ENCODE peak calls at places on chromosomes 7 and 10, in ten cellular contexts. Y is Caco-2, Z is HFF-Myc, B is body of pancreas, W is GM12878, L is colonic mucosa, D is lower leg skin, J is cardiac fibroblast, M is right atrium auricular region, F is thyroid gland. C is an unnamed sample.

GRCh38 chr7:109126404-109127050 is 556.9 kb downstream of the DNAJB9 start:
- DNase-seq in Y (no peak), Z (no peak), B (no peak), W (no peak), L (no peak), D (no peak), J (peak), M (no peak), F (no peak), C (no peak)

GRCh38 chr10:119701861-119702260 is 24.0 kb upstream of the INPP5F start:
- DNase-seq in Y (no peak), Z (no peak), B (no peak), W (no peak), L (no peak), D (no peak), J (peak), M (no peak), F (no peak), C (no peak)

GRCh38 chr7:126569402-126569801 is 683.3 kb downstream of the GRM8 start:
- DNase-seq in Y (no peak), Z (no peak), B (no peak), W (peak), L (no peak), D (no peak), J (no peak), M (no peak), F (no peak), C (no peak)

GRCh38 chr10:123427386-123427785 is 238.8 kb upstream of the GPR26 start:
- DNase-seq in Y (no peak), Z (no peak), B (peak), W (no peak), L (no peak), D (no peak), J (no peak), M (no peak), F (no peak), C (no peak)

GRCh38 chr7:93140582-93141191 is 7.5 kb downstream of the SAMD9L start:
- DNase-seq in Y (no peak), Z (no peak), B (no peak), W (no peak), L (no peak), D (no peak), J (no peak), M (no peak), F (no peak), C (no peak)

GRCh38 chr10:63467833-63468232 is 2.1 kb upstream of the JMJD1C start:
- DNase-seq in Y (no peak), Z (no peak), B (no peak), W (no peak), L (no peak), D (no peak), J (peak), M (no peak), F (no peak), C (no peak)

GRCh38 chr7:36999851-37000480 is 275.7 kb upstream of the AOAH start:
- DNase-seq in Y (no peak), Z (no peak), B (peak), W (no peak), L (no peak), D (no peak), J (peak), M (no peak), F (no peak), C (no peak)

GRCh38 chr10:88092975-88093374 is 229.6 kb downstream of the PTEN start:
- DNase-seq in Y (no peak), Z (no peak), B (no peak), W (no peak), L (no peak), D (no peak), J (no peak), M (no peak), F (peak), C (no peak)

GRCh38 chr10:93894516-93895378 is 969 bp downstream of the SLC35G1 start:
- DNase-seq in Y (no peak), Z (no peak), B (no peak), W (no peak), L (no peak), D (no peak), J (peak), M (no peak), F (no peak), C (no peak)

GRCh38 chr10:21173964-21174669 is 277.0 kb upstream of the NEBL start:
- DNase-seq in Y (peak), Z (no peak), B (peak), W (no peak), L (peak), D (peak), J (peak), M (no peak), F (peak), C (no peak)

GRCh38 chr7:50627824-50628361 is 62.7 kb upstream of the DDC start:
- DNase-seq in Y (no peak), Z (no peak), B (no peak), W (no peak), L (no peak), D (no peak), J (no peak), M (no peak), F (no peak), C (no peak)

GRCh38 chr7:3760696-3761095 is 459.6 kb downstream of the SDK1 start:
- DNase-seq in Y (no peak), Z (no peak), B (no peak), W (no peak), L (no peak), D (no peak), J (peak), M (no peak), F (no peak), C (no peak)

GRCh38 chr10:89086801-89087513 is 96.4 kb downstream of the FAS start:
- DNase-seq in Y (no peak), Z (peak), B (peak), W (no peak), L (no peak), D (peak), J (peak), M (peak), F (peak), C (peak)

GRCh38 chr10:23364378-23364777 is 19.8 kb upstream of the C10orf67 start:
- DNase-seq in Y (no peak), Z (no peak), B (no peak), W (no peak), L (no peak), D (no peak), J (no peak), M (no peak), F (peak), C (no peak)

GRCh38 chr10:4281207-4281825 is 496.3 kb upstream of the KLF6 start:
- DNase-seq in Y (no peak), Z (no peak), B (no peak), W (no peak), L (peak), D (no peak), J (no peak), M (no peak), F (no peak), C (no peak)

GRCh38 chr10:103982639-103983038 is 15.7 kb downstream of the SLK start:
- DNase-seq in Y (peak), Z (no peak), B (no peak), W (no peak), L (peak), D (no peak), J (no peak), M (no peak), F (no peak), C (no peak)

GRCh38 chr10:75108684-75109458 is 2.6 kb upstream of the SAMD8 start:
- DNase-seq in Y (peak), Z (no peak), B (peak), W (no peak), L (no peak), D (no peak), J (peak), M (peak), F (peak), C (no peak)

GRCh38 chr10:124689911-124690498 is 54.2 kb downstream of the FAM53B start:
- DNase-seq in Y (no peak), Z (no peak), B (no peak), W (no peak), L (no peak), D (no peak), J (no peak), M (no peak), F (no peak), C (no peak)

GRCh38 chr10:131804551-131805295 is 96.1 kb upstream of the PPP2R2D start:
- DNase-seq in Y (no peak), Z (no peak), B (no peak), W (no peak), L (peak), D (no peak), J (no peak), M (no peak), F (no peak), C (no peak)

GRCh38 chr10:62763155-62763554 is 41.4 kb upstream of the ADO start:
- DNase-seq in Y (no peak), Z (no peak), B (no peak), W (no peak), L (no peak), D (no peak), J (peak), M (no peak), F (peak), C (no peak)

GRCh38 chr7:136061433-136061832 is 84.3 kb upstream of the MTPN start:
- DNase-seq in Y (no peak), Z (no peak), B (no peak), W (no peak), L (no peak), D (no peak), J (no peak), M (no peak), F (no peak), C (no peak)

GRCh38 chr10:91604462-91604935 is 28.4 kb downstream of the PPP1R3C start:
- DNase-seq in Y (no peak), Z (no peak), B (no peak), W (no peak), L (no peak), D (no peak), J (no peak), M (no peak), F (no peak), C (no peak)

DNA sequence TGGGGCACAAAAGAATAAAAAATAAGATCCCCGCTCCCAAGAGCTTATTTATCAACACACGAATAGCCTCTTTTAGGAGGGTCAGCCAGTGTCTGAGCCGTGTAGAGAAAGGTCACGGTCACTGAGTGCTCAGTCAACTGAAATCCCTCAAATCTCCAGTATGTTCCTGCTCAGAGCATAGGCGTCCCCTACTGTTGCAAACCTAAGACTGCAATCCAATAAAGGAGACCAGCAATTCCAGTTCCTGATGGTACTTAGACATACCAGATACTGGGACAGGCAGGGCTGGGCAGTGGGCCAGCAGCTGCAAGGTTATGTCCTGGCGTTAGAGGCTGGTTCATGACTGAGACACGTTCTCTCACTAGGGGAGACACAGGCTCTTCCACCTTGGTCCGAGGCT is 93.6 kb downstream of the CACNB2 start:
- DNase-seq in Y (no peak), Z (no peak), B (peak), W (no peak), L (no peak), D (no peak), J (no peak), M (no peak), F (peak), C (no peak)
- TF ChIP-seq CTCF in Y (no peak), Z (no peak), B (no peak), W (peak), L (peak), D (no peak), J (peak), M (peak), F (peak), C (no peak)

DNA sequence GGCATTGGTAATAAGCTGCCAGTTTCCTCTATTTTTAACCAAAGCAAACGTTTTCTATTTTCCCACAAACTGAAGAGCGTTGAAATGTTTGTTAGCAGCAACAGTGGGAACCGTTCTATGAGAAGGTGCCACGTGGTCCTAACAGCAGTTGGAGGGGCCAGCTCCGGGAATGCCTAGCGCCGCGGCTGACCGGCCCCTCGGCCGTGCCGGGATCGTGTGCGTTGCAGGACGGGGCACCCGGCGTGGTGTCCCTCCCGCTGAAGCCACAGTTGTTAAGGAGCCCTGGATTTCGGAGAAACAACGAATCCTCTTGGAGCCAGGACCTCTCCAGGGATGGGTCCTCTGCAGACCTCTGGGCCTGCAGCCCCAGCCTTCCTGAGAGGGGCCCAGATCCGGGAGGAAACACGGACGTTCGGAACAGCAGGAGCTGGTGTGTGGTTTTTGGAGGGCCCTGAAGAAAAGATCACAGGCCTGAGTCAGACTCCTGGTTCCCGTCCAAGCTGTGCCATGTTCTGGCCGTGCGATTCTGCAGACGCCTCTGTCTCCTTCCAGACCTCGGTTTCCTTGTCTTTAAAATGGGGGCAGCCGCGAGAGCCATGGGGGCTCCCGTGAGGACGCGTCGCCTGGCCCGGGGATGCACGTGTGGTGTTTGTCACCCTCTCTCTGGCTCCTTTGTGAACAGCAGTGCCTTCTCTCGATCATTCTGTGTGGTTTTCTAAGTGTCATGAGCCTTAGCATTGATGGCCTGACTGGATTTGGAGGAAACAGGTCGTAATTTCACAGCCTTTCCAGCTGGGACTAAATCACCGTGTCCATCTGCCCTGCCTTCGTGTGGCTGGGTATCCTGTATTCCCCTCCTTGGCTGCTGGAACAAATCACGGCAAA is 40.4 kb downstream of the FAM20C start:
- DNase-seq in Y (no peak), Z (peak), B (no peak), W (no peak), L (no peak), D (no peak), J (peak), M (no peak), F (peak), C (no peak)
- H3K4me3 ChIP-seq in Y (no peak), Z (no peak), B (no peak), W (no peak), L (no peak), D (no peak), J (no peak), M (no peak), F (no peak), C (peak)

GRCh38 chr7:71491331-71491730 is 359.4 kb downstream of the GALNT17 start:
- DNase-seq in Y (no peak), Z (no peak), B (no peak), W (no peak), L (no peak), D (no peak), J (no peak), M (no peak), F (no peak), C (no peak)
- TF ChIP-seq CTCF in Y (no peak), Z (no peak), B (no peak), W (no peak), L (no peak), D (no peak), J (no peak), M (no peak), F (no peak), C (no peak)

GRCh38 chr10:86400705-86401587 is 34.4 kb upstream of the GRID1 start:
- DNase-seq in Y (no peak), Z (no peak), B (peak), W (no peak), L (peak), D (no peak), J (peak), M (peak), F (peak), C (peak)

GRCh38 chr10:86402283-86402931 is 35.8 kb upstream of the GRID1 start:
- DNase-seq in Y (no peak), Z (no peak), B (no peak), W (no peak), L (no peak), D (no peak), J (peak), M (no peak), F (peak), C (no peak)

GRCh38 chr10:86399879-86400704 is 33.5 kb upstream of the GRID1 start:
- DNase-seq in Y (peak), Z (peak), B (peak), W (peak), L (peak), D (peak), J (peak), M (peak), F (peak), C (peak)

GRCh38 chr10:86403183-86403797 is 36.7 kb upstream of the GRID1 start:
- DNase-seq in Y (no peak), Z (no peak), B (peak), W (no peak), L (no peak), D (no peak), J (no peak), M (no peak), F (peak), C (no peak)

GRCh38 chr10:86401588-86402282 is 35.1 kb upstream of the GRID1 start:
- DNase-seq in Y (no peak), Z (no peak), B (peak), W (no peak), L (no peak), D (no peak), J (no peak), M (no peak), F (peak), C (no peak)
- H3K4me3 ChIP-seq in Y (peak), Z (no peak), B (peak), W (peak), L (peak), D (peak), J (peak), M (peak), F (no peak), C (peak)

GRCh38 chr7:18320422-18320821 is 175.1 kb upstream of the HDAC9 start:
- DNase-seq in Y (no peak), Z (no peak), B (no peak), W (no peak), L (no peak), D (no peak), J (no peak), M (no peak), F (no peak), C (no peak)

GRCh38 chr7:18315241-18315640 is 180.3 kb upstream of the HDAC9 start:
- DNase-seq in Y (no peak), Z (no peak), B (no peak), W (no peak), L (no peak), D (no peak), J (no peak), M (no peak), F (no peak), C (no peak)

GRCh38 chr7:18317956-18318355 is 177.6 kb upstream of the HDAC9 start:
- DNase-seq in Y (no peak), Z (no peak), B (no peak), W (no peak), L (no peak), D (no peak), J (peak), M (no peak), F (no peak), C (no peak)

GRCh38 chr7:18320971-18321567 is 174.5 kb upstream of the HDAC9 start:
- DNase-seq in Y (no peak), Z (peak), B (peak), W (no peak), L (no peak), D (no peak), J (peak), M (no peak), F (no peak), C (no peak)
- TF ChIP-seq CTCF in Y (peak), Z (peak), B (peak), W (peak), L (peak), D (no peak), J (peak), M (peak), F (peak), C (peak)

DNA sequence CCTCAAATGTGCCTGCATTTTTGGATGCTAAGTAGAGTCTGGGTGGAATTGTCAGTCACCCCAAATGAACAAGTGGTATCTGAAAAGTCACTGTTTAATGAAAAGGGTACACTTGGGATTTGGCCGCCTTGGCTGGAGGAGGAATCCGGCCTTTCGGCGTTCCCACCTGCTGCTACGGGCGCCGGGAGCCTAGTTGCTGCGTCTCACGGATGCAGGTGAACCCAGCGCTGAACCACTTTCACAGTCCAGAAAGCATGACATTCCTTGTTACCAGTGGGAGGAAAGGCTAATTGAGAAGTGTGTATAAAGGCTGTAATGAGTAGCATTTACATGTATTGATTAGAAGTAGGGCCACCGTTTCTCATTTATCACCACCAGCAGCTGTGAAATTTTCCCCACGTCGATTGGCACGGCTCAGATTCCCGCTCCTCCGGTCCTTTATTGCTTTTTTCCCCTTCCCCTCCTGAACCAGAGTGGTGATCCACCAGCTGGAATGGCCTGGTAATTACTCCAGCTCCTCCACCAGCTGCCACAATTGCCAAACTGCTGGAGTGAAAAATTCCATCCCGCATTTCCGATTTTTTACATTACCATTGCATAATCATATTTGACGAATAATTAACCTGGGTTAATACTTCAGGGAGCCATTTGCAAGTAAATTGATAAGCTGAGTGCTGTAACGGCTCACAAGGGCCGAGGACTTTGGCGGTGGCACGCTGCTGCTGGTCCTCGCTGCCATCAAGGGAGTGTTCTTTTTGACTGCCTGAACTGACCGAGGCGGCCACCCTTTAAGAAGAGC is 153.2 kb downstream of the POU6F2 start:
- DNase-seq in Y (no peak), Z (no peak), B (peak), W (no peak), L (no peak), D (no peak), J (no peak), M (no peak), F (peak), C (no peak)
- H3K4me3 ChIP-seq in Y (no peak), Z (no peak), B (peak), W (no peak), L (no peak), D (no peak), J (no peak), M (peak), F (no peak), C (no peak)

GRCh38 chr7:107169120-107170050 is 582 bp downstream of the HBP1 start:
- DNase-seq in Y (peak), Z (peak), B (peak), W (peak), L (peak), D (peak), J (peak), M (peak), F (peak), C (peak)
- TF ChIP-seq CTCF in Y (no peak), Z (no peak), B (no peak), W (no peak), L (no peak), D (no peak), J (no peak), M (peak), F (no peak), C (no peak)

DNA sequence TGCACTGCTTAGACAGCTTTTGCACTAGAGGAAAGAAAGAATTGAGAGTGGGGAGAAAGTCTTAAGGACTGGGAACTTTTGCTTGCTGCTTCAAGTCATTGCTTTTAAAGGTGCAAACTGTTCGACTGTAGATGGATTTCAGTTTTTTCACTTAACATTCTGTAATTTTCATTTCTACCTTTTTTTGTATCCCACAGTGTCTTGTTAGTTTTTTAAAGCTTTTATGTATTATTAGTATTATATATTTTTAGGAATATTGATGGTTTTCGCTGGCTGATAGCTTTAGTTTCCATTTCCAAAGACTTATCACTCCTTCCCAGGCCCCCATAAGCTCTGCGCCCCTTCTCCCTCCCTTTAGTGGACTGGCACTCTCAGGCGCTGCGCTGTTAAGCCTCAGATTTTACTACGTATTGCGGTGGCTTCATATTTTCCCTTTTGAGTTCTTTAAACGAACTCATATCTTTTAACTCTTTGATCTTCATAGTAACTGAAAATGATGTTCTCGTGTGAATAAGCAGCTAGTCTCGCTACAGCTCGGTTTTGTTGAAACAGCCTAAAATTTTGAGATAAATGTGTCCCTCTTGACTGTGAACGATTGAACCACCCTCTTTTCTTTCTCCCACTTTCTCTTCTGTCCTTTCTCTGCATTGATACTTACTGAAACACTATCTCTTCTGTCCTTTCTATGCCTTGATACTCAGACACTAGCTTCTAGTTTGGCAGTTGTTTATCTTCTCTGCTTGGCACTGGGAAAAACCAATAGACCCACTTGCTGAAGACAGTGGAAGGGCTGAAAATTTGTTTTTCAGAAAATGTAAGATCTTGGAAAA is 2.5 kb upstream of the ETV1 start:
- DNase-seq in Y (no peak), Z (no peak), B (no peak), W (no peak), L (no peak), D (no peak), J (no peak), M (no peak), F (no peak), C (no peak)
- H3K4me3 ChIP-seq in Y (peak), Z (peak), B (peak), W (no peak), L (peak), D (no peak), J (peak), M (peak), F (peak), C (peak)

C was measured in tibial artery.